ENCODE peak calls at places on chromosomes 6 and 20, in four cellular contexts. S is HCT116, W is HepG2, B is K562. N is an unnamed sample.

GRCh38 chr6:151690768-151691562 is 116.5 kb upstream of the ESR1 start:
- DNase-seq in S (no peak), W (no peak), B (no peak), N (no peak)

GRCh38 chr20:11537032-11537431 is 380.7 kb upstream of the BTBD3 start:
- DNase-seq in S (no peak), W (no peak), B (no peak), N (no peak)

GRCh38 chr20:2748551-2749342 is 51.7 kb downstream of the CPXM1 start:
- DNase-seq in S (no peak), W (no peak), B (no peak), N (no peak)

GRCh38 chr6:38170666-38171065 is 351.1 kb downstream of the ZFAND3 start:
- DNase-seq in S (no peak), W (no peak), B (no peak), N (no peak)

GRCh38 chr6:170445487-170445886 is 107.6 kb downstream of the PSMB1 start:
- DNase-seq in S (no peak), W (no peak), B (no peak), N (no peak)

GRCh38 chr6:112180095-112180820 is 74.1 kb downstream of the LAMA4 start:
- DNase-seq in S (peak), W (peak), B (peak), N (peak)

GRCh38 chr6:81002126-81002525 is 750.4 kb downstream of the TENT5A start:
- DNase-seq in S (no peak), W (no peak), B (no peak), N (no peak)

GRCh38 chr20:45945678-45946148 is 11.2 kb downstream of the PCIF1 start:
- DNase-seq in S (no peak), W (no peak), B (no peak), N (no peak)

GRCh38 chr6:107152633-107153032 is 37.3 kb upstream of the BEND3 start:
- DNase-seq in S (no peak), W (peak), B (no peak), N (no peak)

GRCh38 chr20:38789503-38790209 is 15.8 kb upstream of the PPP1R16B start:
- DNase-seq in S (peak), W (no peak), B (no peak), N (no peak)

GRCh38 chr6:21665436-21666199 is 72.1 kb downstream of the SOX4 start:
- DNase-seq in S (no peak), W (no peak), B (no peak), N (no peak)

GRCh38 chr6:1312444-1313363 is 806 bp downstream of the FOXQ1 start:
- DNase-seq in S (no peak), W (no peak), B (no peak), N (no peak)

GRCh38 chr6:1312193-1312443 is 220 bp downstream of the FOXQ1 start:
- DNase-seq in S (no peak), W (no peak), B (no peak), N (no peak)

GRCh38 chr6:1310628-1311399 is 1.1 kb upstream of the FOXQ1 start:
- DNase-seq in S (peak), W (peak), B (no peak), N (no peak)

GRCh38 chr6:1313364-1313754 is 1.5 kb downstream of the FOXQ1 start:
- DNase-seq in S (no peak), W (no peak), B (no peak), N (no peak)

DNA sequence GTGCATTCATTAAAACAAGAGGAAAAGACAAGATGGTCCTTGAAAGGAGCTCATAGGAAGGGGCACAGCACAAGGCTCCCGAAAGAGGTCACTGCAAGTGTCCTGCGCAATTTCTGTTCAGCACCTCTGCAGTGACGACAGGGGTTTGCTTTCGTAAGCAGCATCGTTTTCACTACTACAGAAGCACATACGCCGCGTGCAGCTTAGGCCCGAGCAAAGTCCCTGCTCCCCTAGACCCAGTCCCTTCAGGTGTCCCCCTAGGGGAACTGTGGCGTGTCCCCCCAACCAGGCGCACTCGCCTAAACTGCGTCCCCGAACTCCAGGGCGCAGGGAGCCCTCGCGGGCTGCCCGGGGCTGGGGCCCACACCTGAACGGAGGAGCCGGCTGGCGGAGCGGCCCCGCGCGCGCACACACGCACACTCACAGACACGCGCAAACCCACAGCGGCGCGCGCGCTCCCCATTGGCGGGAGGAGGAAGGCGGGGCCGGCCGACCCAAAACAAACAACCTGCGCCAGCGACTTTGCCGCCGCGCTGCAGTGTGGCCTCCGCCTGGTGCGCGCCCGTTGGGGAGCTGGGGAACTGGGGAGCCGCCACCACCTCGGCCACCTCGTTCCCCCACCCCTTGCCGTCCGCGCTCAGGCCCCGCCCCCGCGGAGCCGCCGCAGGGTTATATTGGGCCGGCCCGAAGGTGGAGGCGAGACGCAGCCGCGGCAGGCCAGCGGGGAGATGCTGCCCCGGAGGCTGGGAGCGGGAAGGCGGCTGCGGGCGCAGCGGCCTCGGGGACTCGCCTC is at the start of gene FOXQ1:
- DNase-seq in S (peak), W (peak), B (no peak), N (no peak)
- TF ChIP-seq TCF7L2 in S (no peak), W (no peak), B (no peak), N (no peak)

DNA sequence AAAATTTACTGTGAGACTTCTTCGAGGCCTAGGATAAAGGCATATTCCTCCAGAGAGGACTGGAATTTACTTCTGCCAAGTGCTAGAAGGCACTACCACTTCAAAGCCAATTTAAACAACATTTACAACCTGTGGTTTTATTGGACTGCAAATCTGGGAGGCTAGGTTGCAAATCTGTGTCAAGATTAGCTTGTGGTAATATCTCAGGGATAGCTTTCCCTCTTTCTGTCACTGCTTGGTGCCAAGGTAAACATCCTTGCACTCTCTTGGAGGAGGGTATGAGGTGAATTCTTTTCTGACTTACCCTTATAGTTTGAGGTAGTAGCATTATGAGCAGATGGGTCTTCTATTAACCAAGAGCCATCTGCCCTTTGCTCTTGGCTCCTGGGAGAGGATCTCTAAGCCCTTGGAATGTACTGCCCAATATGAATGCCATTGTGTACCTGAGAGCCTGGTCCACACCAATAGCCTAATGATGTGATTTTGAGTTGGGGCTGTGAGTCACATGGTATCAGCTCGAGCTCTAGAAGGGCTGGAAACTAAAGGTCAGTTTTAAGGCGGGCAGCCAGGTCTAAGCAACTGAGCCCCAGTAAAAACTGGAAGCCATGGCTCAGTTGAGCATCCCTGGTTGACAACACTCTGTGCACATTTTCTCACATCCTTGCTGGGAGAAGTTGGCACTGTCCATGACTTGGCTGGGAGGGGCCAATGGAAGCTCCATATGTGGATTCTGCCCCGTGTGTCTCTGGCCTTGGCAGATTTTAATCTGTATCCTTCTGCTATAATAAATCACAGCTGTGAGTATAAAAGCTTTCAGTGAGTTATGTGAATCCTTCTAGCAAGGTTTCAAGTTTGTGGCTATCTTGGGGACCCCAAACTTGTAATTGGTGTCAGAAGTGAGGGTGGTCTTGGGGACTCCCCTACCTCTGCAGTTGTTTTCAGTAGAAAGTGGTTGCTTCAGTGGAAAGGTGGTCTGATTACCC is 188.1 kb downstream of the UBE3D start:
- DNase-seq in S (peak), W (no peak), B (no peak), N (no peak)
- TF ChIP-seq TCF7L2 in S (no peak), W (no peak), B (no peak), N (peak)

GRCh38 chr6:133241088-133241900 is at the start of gene EYA4:
- DNase-seq in S (no peak), W (no peak), B (no peak), N (no peak)

GRCh38 chr6:133243723-133244122 is 2.6 kb downstream of the EYA4 start:
- DNase-seq in S (no peak), W (no peak), B (no peak), N (no peak)

GRCh38 chr6:133242761-133243590 is 1.8 kb downstream of the EYA4 start:
- DNase-seq in S (no peak), W (no peak), B (no peak), N (no peak)

GRCh38 chr6:133240511-133241087 is 558 bp upstream of the EYA4 start:
- DNase-seq in S (no peak), W (no peak), B (no peak), N (no peak)

GRCh38 chr6:133241901-133242760 is 974 bp downstream of the EYA4 start:
- DNase-seq in S (no peak), W (no peak), B (no peak), N (no peak)
- TF ChIP-seq TCF7L2 in S (no peak), W (no peak), B (no peak), N (no peak)

GRCh38 chr6:33082702-33083101 is 6.9 kb downstream of the HLA-DPB1 start:
- DNase-seq in S (peak), W (peak), B (peak), N (no peak)
- TF ChIP-seq TCF7L2 in S (no peak), W (no peak), B (no peak), N (no peak)

GRCh38 chr6:149135809-149136208 is 181.7 kb upstream of the TAB2 start:
- DNase-seq in S (no peak), W (no peak), B (no peak), N (no peak)

GRCh38 chr6:149136273-149136912 is 181.1 kb upstream of the TAB2 start:
- DNase-seq in S (no peak), W (no peak), B (no peak), N (no peak)

GRCh38 chr6:149132336-149132735 is 185.2 kb upstream of the TAB2 start:
- DNase-seq in S (no peak), W (no peak), B (no peak), N (no peak)

GRCh38 chr6:149136913-149137286 is 180.6 kb upstream of the TAB2 start:
- DNase-seq in S (no peak), W (peak), B (no peak), N (no peak)

GRCh38 chr6:149134531-149134933 is 183.0 kb upstream of the TAB2 start:
- DNase-seq in S (no peak), W (no peak), B (no peak), N (no peak)
- TF ChIP-seq TCF7L2 in S (no peak), W (no peak), B (no peak), N (no peak)

GRCh38 chr6:2378891-2379652 is 133.7 kb upstream of the GMDS start:
- DNase-seq in S (peak), W (no peak), B (no peak), N (no peak)
- TF ChIP-seq TCF7L2 in S (no peak), W (no peak), B (no peak), N (no peak)

DNA sequence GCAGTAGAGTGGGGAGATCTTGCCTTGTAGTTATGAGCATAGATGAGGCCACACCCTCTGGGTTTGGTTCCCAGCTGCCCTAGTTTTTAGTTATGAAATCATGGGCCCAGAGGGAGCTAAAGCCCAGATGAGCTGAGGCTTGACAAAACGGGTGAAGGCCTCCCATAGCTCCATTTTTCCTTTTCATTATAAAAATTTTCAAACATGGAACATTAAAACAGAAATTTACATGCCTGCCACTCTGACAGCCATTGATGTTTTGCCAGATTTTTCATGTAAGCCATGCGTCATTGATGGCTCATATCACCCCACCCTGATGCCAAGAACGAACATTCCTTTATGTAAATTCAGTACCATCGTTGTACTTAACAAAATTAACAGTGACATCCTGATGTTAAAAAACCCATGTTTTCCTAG is 67.9 kb downstream of the IGF2R start:
- DNase-seq in S (no peak), W (no peak), B (no peak), N (no peak)
- TF ChIP-seq TCF7L2 in S (no peak), W (no peak), B (no peak), N (no peak)

DNA sequence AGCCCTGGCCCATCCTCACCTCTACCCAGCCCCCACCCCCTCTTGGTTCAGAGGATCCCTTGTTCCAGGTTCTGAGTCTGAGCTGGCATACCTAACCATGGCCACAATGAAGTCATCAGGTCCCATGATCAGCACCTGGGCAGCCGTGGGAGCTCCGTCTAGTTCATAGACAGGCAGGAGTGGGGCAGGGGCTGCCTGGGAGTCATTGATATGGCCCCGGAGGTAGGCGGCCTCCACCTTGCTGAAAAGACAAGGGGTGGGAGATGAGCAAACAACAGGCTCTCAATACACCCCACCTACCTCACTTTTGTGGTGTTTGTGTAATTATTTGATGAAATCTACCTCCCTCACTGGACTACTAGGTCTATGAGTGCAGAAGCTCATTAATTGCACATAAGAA is 20.4 kb downstream of the GGT7 start:
- DNase-seq in S (no peak), W (no peak), B (no peak), N (no peak)
- TF ChIP-seq TCF7L2 in S (no peak), W (no peak), B (no peak), N (no peak)

GRCh38 chr6:133888931-133889556 is at the start of gene TCF21:
- DNase-seq in S (no peak), W (no peak), B (no peak), N (no peak)

GRCh38 chr6:133889557-133890301 is 816 bp downstream of the TCF21 start:
- DNase-seq in S (no peak), W (no peak), B (no peak), N (no peak)

GRCh38 chr6:133887478-133887877 is 1.4 kb upstream of the TCF21 start:
- DNase-seq in S (no peak), W (no peak), B (no peak), N (no peak)

GRCh38 chr6:133890941-133891813 is 2.3 kb downstream of the TCF21 start:
- DNase-seq in S (no peak), W (no peak), B (no peak), N (no peak)

GRCh38 chr6:133886104-133886503 is 2.8 kb upstream of the TCF21 start:
- DNase-seq in S (no peak), W (no peak), B (no peak), N (no peak)
- TF ChIP-seq TCF7L2 in S (no peak), W (no peak), B (no peak), N (no peak)

N was measured in Panc1.